ENCODE peak calls at places on chromosomes 6 and 20, in five cellular contexts. M is CD8-positive, alpha-beta T cell; Q is naive thymus-derived CD4-positive, alpha-beta T cell; C is fibroblast of lung; G is WERI-Rb-1. L is an unnamed sample. For H3K27me3, the result is how much of the 10 kb centered on the place peaks cover.

GRCh38 chr6:137728386-137729349 is 138.4 kb upstream of the TNFAIP3 start:
- DNase-seq in C (peak), M (no peak), Q (no peak), G (no peak), L (no peak)

GRCh38 chr20:9506337-9506821 is 8.0 kb upstream of the LAMP5 start:
- DNase-seq in M (no peak), G (no peak), C (no peak), Q (no peak), L (no peak)

GRCh38 chr20:43843965-43844660 is 70.5 kb upstream of the TOX2 start:
- DNase-seq in G (no peak), C (no peak), M (no peak), Q (no peak), L (no peak)

GRCh38 chr6:3759656-3760245 is 8.2 kb upstream of the PXDC1 start:
- DNase-seq in C (peak), Q (no peak), M (no peak), G (no peak), L (no peak)

GRCh38 chr6:125802943-125803377 is 12.2 kb downstream of the NCOA7 start:
- DNase-seq in M (no peak), C (peak), Q (no peak), G (no peak), L (no peak)

GRCh38 chr6:138203315-138203714 is 15.0 kb downstream of the PBOV1 start:
- DNase-seq in M (no peak), C (no peak), Q (no peak), G (no peak), L (no peak)

GRCh38 chr20:43448748-43449535 is 8.8 kb upstream of the SRSF6 start:
- DNase-seq in Q (peak), G (peak), C (peak), M (no peak), L (peak)

GRCh38 chr6:3414704-3415453 is 42.0 kb downstream of the SLC22A23 start:
- DNase-seq in C (no peak), G (no peak), M (no peak), Q (peak), L (no peak)

GRCh38 chr20:32240220-32240619 is 32.5 kb downstream of the POFUT1 start:
- DNase-seq in M (no peak), Q (no peak), G (no peak), C (no peak), L (no peak)

GRCh38 chr6:121522265-121522664 is 86.8 kb downstream of the GJA1 start:
- DNase-seq in C (peak), Q (no peak), M (no peak), G (no peak), L (peak)

GRCh38 chr6:156242206-156242605 is 535.0 kb upstream of the ARID1B start:
- DNase-seq in G (peak), M (no peak), C (no peak), Q (no peak), L (no peak)

GRCh38 chr6:80642452-80642851 is 536.0 kb downstream of the BCKDHB start:
- DNase-seq in Q (no peak), C (peak), G (no peak), M (no peak), L (no peak)

GRCh38 chr6:161660666-161661571 is 387.1 kb upstream of the AGPAT4 start:
- DNase-seq in Q (no peak), G (no peak), C (no peak), M (no peak), L (no peak)

GRCh38 chr6:151485616-151486015 is 8.2 kb upstream of the CCDC170 start:
- DNase-seq in M (no peak), Q (no peak), G (no peak), C (no peak), L (no peak)

GRCh38 chr6:87944541-87944954 is 103.1 kb upstream of the SPACA1 start:
- DNase-seq in G (peak), M (no peak), C (peak), Q (no peak), L (no peak)

GRCh38 chr20:43899274-43899878 is 15.3 kb upstream of the TOX2 start:
- DNase-seq in G (no peak), C (no peak), M (no peak), Q (no peak), L (no peak)

GRCh38 chr6:108180266-108180665 is 14.4 kb downstream of the NR2E1 start:
- DNase-seq in Q (no peak), G (no peak), C (no peak), M (no peak), L (no peak)

GRCh38 chr6:73455865-73456629 is 4.0 kb upstream of the CGAS start:
- DNase-seq in G (no peak), Q (no peak), C (peak), M (no peak), L (no peak)

GRCh38 chr20:51586005-51586440 is 43.5 kb upstream of the NFATC2 start:
- DNase-seq in Q (no peak), C (peak), M (no peak), G (no peak), L (no peak)

GRCh38 chr6:70221025-70221714 is 81.7 kb downstream of the COL9A1 start:
- DNase-seq in G (peak), M (no peak), C (peak), Q (peak), L (no peak)

GRCh38 chr20:48971956-48972355 is 50.4 kb downstream of the ARFGEF2 start:
- DNase-seq in C (no peak), M (no peak), Q (no peak), G (no peak), L (no peak)

GRCh38 chr20:33859751-33860150 is 48.6 kb downstream of the CHMP4B start:
- DNase-seq in G (no peak), Q (no peak), M (no peak), C (no peak), L (no peak)

GRCh38 chr6:158772172-158772571 is 47.0 kb downstream of the EZR start:
- DNase-seq in Q (no peak), C (no peak), M (no peak), G (no peak), L (no peak)

GRCh38 chr6:158769696-158770446 is 49.3 kb downstream of the EZR start:
- DNase-seq in Q (no peak), M (no peak), C (no peak), G (no peak), L (no peak)

GRCh38 chr6:158770533-158770932 is 48.6 kb downstream of the EZR start:
- DNase-seq in C (no peak), M (no peak), G (no peak), Q (no peak), L (no peak)

GRCh38 chr6:158771399-158772158 is 47.6 kb downstream of the EZR start:
- DNase-seq in Q (no peak), G (no peak), M (no peak), C (no peak), L (no peak)

DNA sequence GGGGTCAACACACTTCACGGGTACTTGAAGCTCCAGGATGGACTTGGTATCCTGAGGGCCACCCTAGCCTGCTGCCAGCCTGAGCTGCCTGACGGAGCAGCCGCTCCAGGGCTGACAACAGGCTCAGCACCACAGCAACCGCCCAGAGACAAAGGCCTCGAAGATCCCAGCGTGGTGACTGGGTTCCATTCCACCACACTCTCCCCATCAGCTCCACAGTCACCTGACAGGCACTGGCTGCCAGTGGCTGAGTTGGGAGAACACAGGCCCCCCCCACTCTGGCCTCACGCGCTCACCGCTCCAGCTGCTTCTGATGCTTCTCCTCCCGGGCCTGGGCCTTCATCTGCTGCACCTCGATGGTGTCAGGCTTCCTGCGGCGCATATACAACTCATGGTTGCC is 48.2 kb downstream of the EZR start:
- DNase-seq in C (no peak), M (no peak), Q (no peak), G (no peak), L (no peak)
- H3K27me3 ChIP-seq in C (under half), M (under half), Q (under half), G (under half), L (under half)

GRCh38 chr20:63364801-63365585 is 3.8 kb upstream of the CHRNA4 start:
- DNase-seq in G (no peak), Q (no peak), C (no peak), M (no peak), L (no peak)
- H3K27me3 ChIP-seq in G (under half), Q (under half), C (under half), M (under half), L (under half)

GRCh38 chr6:31065556-31065955 is 46.8 kb downstream of the C6orf15 start:
- DNase-seq in Q (no peak), G (no peak), M (no peak), C (peak), L (no peak)
- H3K27me3 ChIP-seq in Q (under half), G (under half), M (under half), C (under half), L (under half)

GRCh38 chr20:37627060-37627766 is 66.6 kb upstream of the CTNNBL1 start:
- DNase-seq in C (peak), M (no peak), Q (no peak), G (peak), L (peak)
- H3K27me3 ChIP-seq in C (under half), M (under half), Q (under half), G (under half), L (under half)

GRCh38 chr6:46652603-46653438 is at the start of the genes CYP39A1 and SLC25A27:
- DNase-seq in Q (peak), M (peak), G (peak), C (peak), L (peak)

GRCh38 chr6:46652232-46652602 is 401 bp downstream of the CYP39A1 start:
- DNase-seq in G (no peak), M (no peak), Q (no peak), C (no peak), L (no peak)

GRCh38 chr6:46653439-46653942 is 716 bp downstream of the SLC25A27 start:
- DNase-seq in M (no peak), C (no peak), G (peak), Q (no peak), L (no peak)

GRCh38 chr6:46651006-46651405 is 1.6 kb downstream of the CYP39A1 start:
- DNase-seq in C (peak), G (no peak), Q (no peak), M (no peak), L (no peak)

GRCh38 chr6:46651766-46652165 is 852 bp downstream of the CYP39A1 start:
- DNase-seq in C (no peak), G (no peak), M (no peak), Q (no peak), L (no peak)
- H3K27me3 ChIP-seq in C (under half), G (under half), M (under half), Q (under half), L (under half)

GRCh38 chr6:30116724-30117123 is 3.8 kb upstream of the TRIM31 start:
- DNase-seq in C (no peak), M (no peak), Q (no peak), G (no peak), L (no peak)

GRCh38 chr6:30112402-30113376 is at the start of gene TRIM31:
- DNase-seq in G (no peak), M (no peak), C (no peak), Q (no peak), L (no peak)

GRCh38 chr6:30113377-30113759 is 478 bp upstream of the TRIM31 start:
- DNase-seq in Q (no peak), G (no peak), M (no peak), C (no peak), L (no peak)

GRCh38 chr6:30111266-30111856 is 1.5 kb downstream of the TRIM31 start:
- DNase-seq in G (no peak), C (no peak), Q (no peak), M (no peak), L (no peak)

GRCh38 chr6:30113843-30114242 is 953 bp upstream of the TRIM31 start:
- DNase-seq in M (no peak), Q (no peak), C (no peak), G (no peak), L (no peak)
- H3K27me3 ChIP-seq in M (under half), Q (under half), C (under half), G (half or more), L (under half)

GRCh38 chr6:170234419-170234818 is 56.5 kb downstream of the DLL1 start:
- DNase-seq in C (no peak), Q (no peak), M (no peak), G (no peak), L (no peak)
- H3K27me3 ChIP-seq in C (under half), Q (under half), M (under half), G (under half), L (under half)

GRCh38 chr20:22460803-22461202 is 123.6 kb downstream of the FOXA2 start:
- DNase-seq in G (no peak), C (no peak), Q (no peak), M (no peak), L (no peak)
- H3K27me3 ChIP-seq in G (half or more), C (under half), Q (under half), M (under half), L (under half)

GRCh38 chr6:50834929-50835328 is 16.3 kb downstream of the TFAP2B start:
- DNase-seq in Q (no peak), M (no peak), G (no peak), C (no peak), L (no peak)
- H3K27me3 ChIP-seq in Q (under half), M (under half), G (under half), C (under half), L (under half)